ENCODE peak calls at places on chromosomes 5 and 9, in ten cellular contexts. One of them, this sample, is unnamed. For H3K9me2 and H3K36me3, the result is how much of the 10 kb centered on the place peaks cover.

GRCh38 chr5:150987746-150988145 is 32.6 kb upstream of the GPX3 start:
- DNase-seq in MM.1S: no peak
- DNase-seq in Karpas-422: no peak
- DNase-seq in GM23248: no peak
- DNase-seq in HCT116: no peak
- DNase-seq in SK-N-SH: no peak
- DNase-seq in OCI-LY7: no peak
- DNase-seq in GM23338: no peak
- DNase-seq in PC-3: peak
- DNase-seq in hepatocyte: no peak
- DNase-seq in this sample: peak

GRCh38 chr9:79757906-79758669 is 186.3 kb downstream of the TLE4 start:
- DNase-seq in GM23248: peak
- DNase-seq in HCT116: no peak
- DNase-seq in OCI-LY7: peak
- DNase-seq in Karpas-422: no peak
- DNase-seq in SK-N-SH: no peak
- DNase-seq in PC-3: peak
- DNase-seq in hepatocyte: no peak
- DNase-seq in GM23338: peak
- DNase-seq in MM.1S: no peak
- DNase-seq in this sample: no peak

GRCh38 chr5:123051206-123051605 is 14.7 kb upstream of the PPIC start:
- DNase-seq in HCT116: no peak
- DNase-seq in GM23248: no peak
- DNase-seq in SK-N-SH: no peak
- DNase-seq in GM23338: no peak
- DNase-seq in OCI-LY7: no peak
- DNase-seq in hepatocyte: no peak
- DNase-seq in Karpas-422: no peak
- DNase-seq in MM.1S: no peak
- DNase-seq in PC-3: no peak
- DNase-seq in this sample: no peak

GRCh38 chr9:31715250-31715649 is 669.2 kb upstream of the ACO1 start:
- DNase-seq in OCI-LY7: no peak
- DNase-seq in Karpas-422: no peak
- DNase-seq in PC-3: no peak
- DNase-seq in hepatocyte: no peak
- DNase-seq in GM23338: no peak
- DNase-seq in GM23248: no peak
- DNase-seq in MM.1S: no peak
- DNase-seq in HCT116: no peak
- DNase-seq in SK-N-SH: no peak
- DNase-seq in this sample: no peak

GRCh38 chr5:39604491-39604890 is 179.7 kb upstream of the DAB2 start:
- DNase-seq in OCI-LY7: no peak
- DNase-seq in MM.1S: no peak
- DNase-seq in SK-N-SH: no peak
- DNase-seq in PC-3: no peak
- DNase-seq in Karpas-422: no peak
- DNase-seq in hepatocyte: no peak
- DNase-seq in GM23248: no peak
- DNase-seq in GM23338: no peak
- DNase-seq in HCT116: no peak
- DNase-seq in this sample: no peak

GRCh38 chr5:2675548-2675947 is 75.9 kb downstream of the IRX2 start:
- DNase-seq in hepatocyte: no peak
- DNase-seq in Karpas-422: no peak
- DNase-seq in OCI-LY7: no peak
- DNase-seq in GM23338: no peak
- DNase-seq in MM.1S: no peak
- DNase-seq in SK-N-SH: no peak
- DNase-seq in HCT116: no peak
- DNase-seq in PC-3: no peak
- DNase-seq in GM23248: no peak
- DNase-seq in this sample: no peak

GRCh38 chr5:61327761-61328753 is 4.0 kb upstream of the ZSWIM6 start:
- DNase-seq in hepatocyte: peak
- DNase-seq in GM23248: peak
- DNase-seq in PC-3: peak
- DNase-seq in HCT116: no peak
- DNase-seq in SK-N-SH: no peak
- DNase-seq in GM23338: peak
- DNase-seq in OCI-LY7: no peak
- DNase-seq in MM.1S: no peak
- DNase-seq in Karpas-422: no peak
- DNase-seq in this sample: no peak

GRCh38 chr5:15499528-15500325 is at the start of gene FBXL7:
- DNase-seq in PC-3: peak
- DNase-seq in Karpas-422: no peak
- DNase-seq in GM23248: peak
- DNase-seq in HCT116: no peak
- DNase-seq in hepatocyte: peak
- DNase-seq in GM23338: peak
- DNase-seq in MM.1S: peak
- DNase-seq in SK-N-SH: peak
- DNase-seq in OCI-LY7: no peak
- DNase-seq in this sample: no peak

GRCh38 chr5:132444061-132444460 is 46.5 kb downstream of the IRF1 start:
- DNase-seq in hepatocyte: no peak
- DNase-seq in HCT116: no peak
- DNase-seq in GM23338: no peak
- DNase-seq in Karpas-422: no peak
- DNase-seq in OCI-LY7: no peak
- DNase-seq in SK-N-SH: no peak
- DNase-seq in MM.1S: no peak
- DNase-seq in PC-3: no peak
- DNase-seq in GM23248: no peak
- DNase-seq in this sample: no peak

GRCh38 chr5:124702442-124703024 is 43.9 kb downstream of the ZNF608 start:
- DNase-seq in Karpas-422: peak
- DNase-seq in HCT116: no peak
- DNase-seq in hepatocyte: peak
- DNase-seq in GM23338: no peak
- DNase-seq in OCI-LY7: peak
- DNase-seq in GM23248: no peak
- DNase-seq in MM.1S: no peak
- DNase-seq in SK-N-SH: no peak
- DNase-seq in PC-3: no peak
- DNase-seq in this sample: no peak

GRCh38 chr9:87455407-87455806 is 42.3 kb upstream of the DAPK1 start:
- DNase-seq in hepatocyte: no peak
- DNase-seq in GM23248: no peak
- DNase-seq in SK-N-SH: no peak
- DNase-seq in OCI-LY7: no peak
- DNase-seq in HCT116: no peak
- DNase-seq in PC-3: no peak
- DNase-seq in GM23338: peak
- DNase-seq in Karpas-422: no peak
- DNase-seq in MM.1S: no peak
- DNase-seq in this sample: no peak

GRCh38 chr5:177064500-177065277 is 22.0 kb upstream of the FGFR4 start:
- DNase-seq in MM.1S: no peak
- DNase-seq in hepatocyte: no peak
- DNase-seq in OCI-LY7: no peak
- DNase-seq in GM23248: no peak
- DNase-seq in PC-3: no peak
- DNase-seq in GM23338: no peak
- DNase-seq in Karpas-422: no peak
- DNase-seq in SK-N-SH: no peak
- DNase-seq in HCT116: no peak
- DNase-seq in this sample: no peak
- H3K9me2 ChIP-seq in MM.1S: under half
- H3K9me2 ChIP-seq in hepatocyte: under half
- H3K9me2 ChIP-seq in OCI-LY7: under half
- H3K9me2 ChIP-seq in GM23248: under half
- H3K9me2 ChIP-seq in PC-3: under half
- H3K9me2 ChIP-seq in GM23338: under half
- H3K9me2 ChIP-seq in Karpas-422: under half
- H3K9me2 ChIP-seq in SK-N-SH: under half
- H3K9me2 ChIP-seq in HCT116: under half
- H3K9me2 ChIP-seq in this sample: under half

GRCh38 chr5:14365831-14366435 is 215.7 kb upstream of the OTULINL start:
- DNase-seq in HCT116: no peak
- DNase-seq in GM23248: no peak
- DNase-seq in SK-N-SH: no peak
- DNase-seq in MM.1S: no peak
- DNase-seq in Karpas-422: no peak
- DNase-seq in OCI-LY7: no peak
- DNase-seq in hepatocyte: no peak
- DNase-seq in PC-3: peak
- DNase-seq in GM23338: no peak
- DNase-seq in this sample: no peak

GRCh38 chr5:14364096-14364495 is 217.5 kb upstream of the OTULINL start:
- DNase-seq in Karpas-422: peak
- DNase-seq in SK-N-SH: peak
- DNase-seq in hepatocyte: no peak
- DNase-seq in MM.1S: peak
- DNase-seq in GM23248: peak
- DNase-seq in HCT116: no peak
- DNase-seq in PC-3: peak
- DNase-seq in GM23338: no peak
- DNase-seq in OCI-LY7: peak
- DNase-seq in this sample: no peak

GRCh38 chr5:14367364-14367763 is 214.2 kb upstream of the OTULINL start:
- DNase-seq in Karpas-422: no peak
- DNase-seq in HCT116: no peak
- DNase-seq in hepatocyte: no peak
- DNase-seq in GM23248: no peak
- DNase-seq in OCI-LY7: no peak
- DNase-seq in MM.1S: no peak
- DNase-seq in GM23338: no peak
- DNase-seq in PC-3: no peak
- DNase-seq in SK-N-SH: no peak
- DNase-seq in this sample: no peak

GRCh38 chr5:14364576-14365472 is 216.8 kb upstream of the OTULINL start:
- DNase-seq in SK-N-SH: peak
- DNase-seq in hepatocyte: peak
- DNase-seq in OCI-LY7: peak
- DNase-seq in Karpas-422: peak
- DNase-seq in HCT116: peak
- DNase-seq in MM.1S: no peak
- DNase-seq in PC-3: peak
- DNase-seq in GM23248: no peak
- DNase-seq in GM23338: peak
- DNase-seq in this sample: peak

GRCh38 chr5:14366763-14367162 is 214.8 kb upstream of the OTULINL start:
- DNase-seq in Karpas-422: no peak
- DNase-seq in GM23338: no peak
- DNase-seq in MM.1S: no peak
- DNase-seq in OCI-LY7: no peak
- DNase-seq in PC-3: no peak
- DNase-seq in hepatocyte: no peak
- DNase-seq in GM23248: no peak
- DNase-seq in SK-N-SH: no peak
- DNase-seq in HCT116: no peak
- DNase-seq in this sample: no peak
- H3K36me3 ChIP-seq in Karpas-422: under half
- H3K36me3 ChIP-seq in GM23338: under half
- H3K36me3 ChIP-seq in MM.1S: under half
- H3K36me3 ChIP-seq in OCI-LY7: under half
- H3K36me3 ChIP-seq in PC-3: half or more
- H3K36me3 ChIP-seq in hepatocyte: under half
- H3K36me3 ChIP-seq in GM23248: half or more
- H3K36me3 ChIP-seq in SK-N-SH: half or more
- H3K36me3 ChIP-seq in HCT116: under half
- H3K36me3 ChIP-seq in this sample: half or more

GRCh38 chr5:95619518-95620029 is 313 bp upstream of the GPR150 start:
- DNase-seq in MM.1S: no peak
- DNase-seq in Karpas-422: no peak
- DNase-seq in hepatocyte: no peak
- DNase-seq in HCT116: no peak
- DNase-seq in PC-3: no peak
- DNase-seq in GM23338: no peak
- DNase-seq in SK-N-SH: no peak
- DNase-seq in GM23248: no peak
- DNase-seq in OCI-LY7: no peak
- DNase-seq in this sample: no peak

GRCh38 chr5:95621839-95622629 is 2.1 kb downstream of the GPR150 start:
- DNase-seq in SK-N-SH: no peak
- DNase-seq in hepatocyte: no peak
- DNase-seq in GM23338: no peak
- DNase-seq in MM.1S: no peak
- DNase-seq in GM23248: no peak
- DNase-seq in Karpas-422: no peak
- DNase-seq in OCI-LY7: no peak
- DNase-seq in PC-3: no peak
- DNase-seq in HCT116: no peak
- DNase-seq in this sample: no peak

GRCh38 chr5:95619096-95619495 is 791 bp upstream of the GPR150 start:
- DNase-seq in OCI-LY7: no peak
- DNase-seq in hepatocyte: no peak
- DNase-seq in HCT116: no peak
- DNase-seq in SK-N-SH: no peak
- DNase-seq in GM23338: no peak
- DNase-seq in Karpas-422: no peak
- DNase-seq in GM23248: peak
- DNase-seq in PC-3: no peak
- DNase-seq in MM.1S: no peak
- DNase-seq in this sample: no peak

GRCh38 chr5:95620030-95620869 is at the start of gene GPR150:
- DNase-seq in SK-N-SH: peak
- DNase-seq in HCT116: no peak
- DNase-seq in GM23248: peak
- DNase-seq in hepatocyte: peak
- DNase-seq in GM23338: peak
- DNase-seq in MM.1S: peak
- DNase-seq in Karpas-422: peak
- DNase-seq in OCI-LY7: no peak
- DNase-seq in PC-3: peak
- DNase-seq in this sample: peak

GRCh38 chr5:95620870-95621838 is 1.3 kb downstream of the GPR150 start:
- DNase-seq in GM23248: peak
- DNase-seq in MM.1S: no peak
- DNase-seq in hepatocyte: peak
- DNase-seq in SK-N-SH: peak
- DNase-seq in GM23338: peak
- DNase-seq in HCT116: no peak
- DNase-seq in Karpas-422: no peak
- DNase-seq in PC-3: no peak
- DNase-seq in OCI-LY7: no peak
- DNase-seq in this sample: peak
- H3K27ac ChIP-seq in GM23248: no peak
- H3K27ac ChIP-seq in MM.1S: no peak
- H3K27ac ChIP-seq in hepatocyte: no peak
- H3K27ac ChIP-seq in SK-N-SH: no peak
- H3K27ac ChIP-seq in GM23338: no peak
- H3K27ac ChIP-seq in HCT116: no peak
- H3K27ac ChIP-seq in Karpas-422: no peak
- H3K27ac ChIP-seq in PC-3: no peak
- H3K27ac ChIP-seq in OCI-LY7: no peak
- H3K27ac ChIP-seq in this sample: no peak

DNA sequence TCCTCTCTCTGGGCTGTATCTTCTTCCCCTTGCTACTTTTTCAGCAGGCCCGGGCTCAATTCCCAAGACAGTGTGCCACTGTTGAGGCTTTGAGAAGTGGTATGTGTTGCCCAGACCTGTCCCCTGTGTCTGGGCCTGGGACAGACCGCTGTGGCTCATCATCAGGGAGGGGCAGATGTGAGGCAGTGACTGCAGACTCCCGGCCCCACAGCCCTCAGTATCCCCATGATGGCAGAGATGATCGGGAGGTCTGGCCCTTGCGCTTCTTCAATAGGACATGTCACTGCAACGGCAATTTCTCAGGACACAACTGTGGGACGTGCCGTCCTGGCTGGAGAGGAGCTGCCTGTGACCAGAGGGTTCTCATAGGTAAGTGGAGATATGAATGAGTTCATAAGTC is 828 bp downstream of the TYRP1 start:
- DNase-seq in HCT116: no peak
- DNase-seq in OCI-LY7: no peak
- DNase-seq in GM23248: no peak
- DNase-seq in PC-3: no peak
- DNase-seq in GM23338: no peak
- DNase-seq in SK-N-SH: no peak
- DNase-seq in hepatocyte: no peak
- DNase-seq in Karpas-422: no peak
- DNase-seq in MM.1S: no peak
- DNase-seq in this sample: no peak
- H3K9me2 ChIP-seq in HCT116: under half
- H3K9me2 ChIP-seq in OCI-LY7: under half
- H3K9me2 ChIP-seq in GM23248: under half
- H3K9me2 ChIP-seq in PC-3: under half
- H3K9me2 ChIP-seq in GM23338: under half
- H3K9me2 ChIP-seq in SK-N-SH: under half
- H3K9me2 ChIP-seq in hepatocyte: under half
- H3K9me2 ChIP-seq in Karpas-422: under half
- H3K9me2 ChIP-seq in MM.1S: under half
- H3K9me2 ChIP-seq in this sample: under half

This sample was measured in PC-9.